ENCODE peak calls at places on chromosomes 2 and 18, in five cellular contexts. I, K, L, S and Q are unnamed samples.

GRCh38 chr18:38033282-38033681 is 467.7 kb upstream of the CELF4 start:
- DNase-seq in I (no peak), K (no peak), L (no peak), S (no peak), Q (no peak)

GRCh38 chr2:181223239-181223638 is 233.9 kb upstream of the ITGA4 start:
- DNase-seq in I (no peak), K (no peak), L (no peak), S (no peak), Q (no peak)

GRCh38 chr2:134668821-134669220 is 50.0 kb downstream of the TMEM163 start:
- DNase-seq in I (no peak), K (no peak), L (no peak), S (no peak), Q (no peak)

GRCh38 chr18:21262979-21263378 is 20.9 kb downstream of the GREB1L start:
- DNase-seq in I (no peak), K (no peak), L (no peak), S (no peak), Q (no peak)

GRCh38 chr18:23178201-23178600 is 42.9 kb downstream of the CABLES1 start:
- DNase-seq in I (no peak), K (no peak), L (no peak), S (no peak), Q (no peak)

GRCh38 chr2:97747285-97747684 is 33.9 kb downstream of the ZAP70 start:
- DNase-seq in I (no peak), K (no peak), L (no peak), S (no peak), Q (no peak)

GRCh38 chr18:62331581-62332436 is 6.7 kb downstream of the TNFRSF11A start:
- DNase-seq in I (no peak), K (no peak), L (no peak), S (no peak), Q (no peak)

GRCh38 chr2:162166174-162166573 is 14.1 kb upstream of the GCG start:
- DNase-seq in I (no peak), K (no peak), L (no peak), S (no peak), Q (no peak)

GRCh38 chr2:69674301-69674640 is 30.7 kb upstream of the AAK1 start:
- DNase-seq in I (no peak), K (no peak), L (no peak), S (no peak), Q (no peak)

GRCh38 chr2:190804182-190804795 is 76.3 kb upstream of the GLS start:
- DNase-seq in I (no peak), K (peak), L (no peak), S (peak), Q (no peak)

GRCh38 chr2:218865999-218866398 is 6.4 kb downstream of the WNT6 start:
- DNase-seq in I (no peak), K (no peak), L (no peak), S (no peak), Q (no peak)

GRCh38 chr2:95575857-95576256 is 15.9 kb upstream of the TRIM43 start:
- DNase-seq in I (no peak), K (no peak), L (no peak), S (no peak), Q (no peak)

DNA sequence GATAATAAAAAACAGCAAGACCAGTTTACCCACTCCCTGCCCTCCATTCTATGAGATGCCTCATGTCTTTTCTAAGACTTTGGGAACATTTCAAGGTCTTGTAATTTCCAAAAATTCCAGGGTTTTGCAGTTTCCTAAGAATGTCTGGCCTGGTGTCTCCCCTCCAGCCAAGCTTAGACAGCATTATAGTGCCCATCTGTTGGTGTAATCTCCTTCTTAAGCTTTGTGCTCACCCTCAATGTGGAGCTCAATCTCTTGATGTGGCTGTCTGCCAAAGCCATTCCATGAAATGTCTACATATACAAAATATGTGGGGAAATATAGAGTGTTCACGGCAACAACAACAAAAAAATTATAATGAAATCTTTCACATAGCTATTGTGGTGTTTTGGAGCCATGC is 558.4 kb downstream of the PIK3C3 start:
- DNase-seq in I (no peak), K (no peak), L (no peak), S (no peak), Q (no peak)
- TF ChIP-seq CTCF in I (no peak), K (no peak), L (no peak), S (no peak), Q (no peak)

GRCh38 chr18:76657428-76657827 is 162.4 kb upstream of the ZNF516 start:
- DNase-seq in I (no peak), K (peak), L (peak), S (no peak), Q (no peak)
- TF ChIP-seq CTCF in I (no peak), K (no peak), L (no peak), S (no peak), Q (no peak)

DNA sequence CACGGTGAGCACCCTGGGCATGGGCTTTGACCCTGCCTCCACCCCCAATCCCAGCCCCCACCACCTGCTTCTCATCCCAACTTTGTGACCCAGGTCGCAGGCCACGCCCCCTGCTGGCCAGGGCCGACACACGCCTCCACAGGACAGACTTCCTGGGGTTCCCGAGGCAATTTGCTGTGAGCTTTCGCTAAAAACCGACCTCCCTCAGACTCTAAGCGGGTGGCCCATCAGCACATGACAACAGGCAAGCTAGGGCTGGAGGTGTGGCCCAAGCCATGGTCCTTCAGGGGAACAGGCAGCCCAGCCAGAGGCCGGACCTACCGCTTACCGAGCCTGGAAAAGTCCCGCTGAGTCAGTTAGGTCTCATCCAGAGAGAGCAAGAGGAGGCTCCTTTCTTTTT is 31.9 kb downstream of the C1QL2 start:
- DNase-seq in I (peak), K (no peak), L (peak), S (peak), Q (no peak)
- TF ChIP-seq CTCF in I (peak), K (peak), L (peak), S (peak), Q (no peak)

DNA sequence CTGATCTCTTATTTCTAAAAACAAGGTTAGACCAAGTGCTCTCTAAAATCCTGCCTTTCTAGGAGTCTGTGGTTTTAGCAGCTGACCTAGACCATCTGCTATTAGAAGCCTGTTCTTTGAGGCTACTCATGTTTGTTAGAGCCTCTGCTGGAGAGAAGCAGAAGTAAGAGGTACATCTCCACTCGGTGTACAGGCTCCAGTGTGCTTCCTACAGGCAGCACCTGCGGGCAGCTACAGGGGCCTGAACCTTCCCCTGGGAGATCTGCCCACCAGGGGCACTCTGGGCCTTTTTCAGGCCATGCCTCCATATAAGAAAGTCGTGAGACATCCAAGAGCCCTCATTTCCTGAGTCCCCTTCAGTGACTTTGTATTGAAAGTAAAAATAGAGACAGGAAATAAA is 31.6 kb downstream of the ONECUT2 start:
- DNase-seq in I (peak), K (peak), L (no peak), S (no peak), Q (no peak)
- TF ChIP-seq CTCF in I (no peak), K (no peak), L (no peak), S (no peak), Q (no peak)

DNA sequence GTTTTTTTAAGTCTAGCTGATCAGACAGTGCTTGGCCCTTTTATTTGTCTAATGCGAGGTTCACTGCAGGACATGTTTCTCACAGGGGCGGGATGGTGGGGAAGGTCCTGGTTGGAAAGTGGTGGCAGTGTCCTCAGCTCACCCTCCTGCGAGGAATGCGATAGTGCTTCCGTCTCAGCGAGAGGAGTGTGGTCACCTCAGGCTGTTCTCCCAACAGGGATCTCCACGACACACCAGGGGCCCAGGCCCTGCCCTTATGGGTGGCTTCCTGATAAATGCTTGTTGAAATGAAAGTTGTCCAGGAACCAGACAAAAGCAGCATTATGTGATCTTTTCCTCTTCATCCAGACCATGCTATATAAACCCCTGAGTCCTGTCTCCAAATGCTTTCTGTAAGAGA is 70.1 kb downstream of the BOLA3 start:
- DNase-seq in I (no peak), K (no peak), L (no peak), S (no peak), Q (no peak)
- TF ChIP-seq CTCF in I (no peak), K (no peak), L (no peak), S (no peak), Q (no peak)

GRCh38 chr2:535222-535621 is 142.0 kb downstream of the TMEM18 start:
- DNase-seq in I (no peak), K (no peak), L (no peak), S (peak), Q (no peak)
- TF ChIP-seq CTCF in I (no peak), K (no peak), L (peak), S (no peak), Q (no peak)

GRCh38 chr2:207071820-207072219 is 93.9 kb downstream of the KLF7 start:
- DNase-seq in I (no peak), K (no peak), L (no peak), S (no peak), Q (no peak)

GRCh38 chr2:207078186-207078798 is 87.5 kb downstream of the KLF7 start:
- DNase-seq in I (no peak), K (no peak), L (no peak), S (no peak), Q (no peak)

GRCh38 chr2:207072579-207072978 is 93.2 kb downstream of the KLF7 start:
- DNase-seq in I (no peak), K (no peak), L (no peak), S (no peak), Q (no peak)

GRCh38 chr2:207075456-207075855 is 90.3 kb downstream of the KLF7 start:
- DNase-seq in I (no peak), K (no peak), L (no peak), S (no peak), Q (no peak)

DNA sequence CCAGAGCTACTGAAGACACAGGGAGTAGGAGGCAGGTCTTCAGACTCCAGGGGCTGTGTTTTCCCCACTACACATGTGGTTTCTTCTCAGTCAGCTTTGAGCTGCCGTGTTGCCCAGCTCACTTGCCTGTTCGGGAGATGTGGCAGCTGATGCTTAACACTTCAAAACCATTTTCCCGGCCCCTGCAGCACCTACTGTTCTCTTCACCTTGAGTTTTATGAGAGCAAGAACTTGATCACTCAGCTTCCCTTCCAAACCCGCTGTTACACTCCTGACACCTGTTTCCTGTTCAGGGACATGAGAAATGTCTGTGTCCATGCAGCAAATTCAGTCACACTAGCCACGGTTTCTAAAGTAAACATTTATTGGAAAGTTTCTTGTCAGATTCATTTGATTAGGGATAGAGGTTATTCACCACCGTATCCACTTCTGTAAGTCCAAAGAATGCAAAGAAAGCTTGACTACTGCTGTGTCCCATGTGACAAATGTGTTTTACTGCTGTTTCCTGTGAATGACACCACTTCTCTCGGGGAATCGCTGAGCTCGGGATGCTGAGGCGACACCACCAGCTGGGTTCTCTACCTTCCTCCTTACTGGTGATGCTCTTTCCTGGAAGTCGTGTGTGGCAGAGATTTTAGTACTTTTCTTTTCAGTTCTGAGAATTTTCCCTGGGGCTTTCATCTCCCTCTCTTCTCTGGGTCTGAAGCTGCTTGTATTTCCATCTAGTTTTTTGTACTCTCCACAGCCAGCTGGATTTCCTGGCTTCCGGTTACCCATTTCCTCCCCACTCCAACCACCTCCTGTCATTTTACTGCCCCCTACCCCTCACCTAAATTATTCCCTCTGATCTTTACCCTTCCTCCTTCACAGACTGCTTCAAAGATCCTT is 91.7 kb downstream of the KLF7 start:
- DNase-seq in I (no peak), K (peak), L (no peak), S (no peak), Q (no peak)
- TF ChIP-seq CTCF in I (no peak), K (no peak), L (no peak), S (no peak), Q (no peak)

GRCh38 chr2:168453404-168453803 is 2.7 kb upstream of the CERS6 start:
- DNase-seq in I (no peak), K (no peak), L (no peak), S (no peak), Q (no peak)
- TF ChIP-seq CTCF in I (no peak), K (no peak), L (no peak), S (no peak), Q (no peak)

DNA sequence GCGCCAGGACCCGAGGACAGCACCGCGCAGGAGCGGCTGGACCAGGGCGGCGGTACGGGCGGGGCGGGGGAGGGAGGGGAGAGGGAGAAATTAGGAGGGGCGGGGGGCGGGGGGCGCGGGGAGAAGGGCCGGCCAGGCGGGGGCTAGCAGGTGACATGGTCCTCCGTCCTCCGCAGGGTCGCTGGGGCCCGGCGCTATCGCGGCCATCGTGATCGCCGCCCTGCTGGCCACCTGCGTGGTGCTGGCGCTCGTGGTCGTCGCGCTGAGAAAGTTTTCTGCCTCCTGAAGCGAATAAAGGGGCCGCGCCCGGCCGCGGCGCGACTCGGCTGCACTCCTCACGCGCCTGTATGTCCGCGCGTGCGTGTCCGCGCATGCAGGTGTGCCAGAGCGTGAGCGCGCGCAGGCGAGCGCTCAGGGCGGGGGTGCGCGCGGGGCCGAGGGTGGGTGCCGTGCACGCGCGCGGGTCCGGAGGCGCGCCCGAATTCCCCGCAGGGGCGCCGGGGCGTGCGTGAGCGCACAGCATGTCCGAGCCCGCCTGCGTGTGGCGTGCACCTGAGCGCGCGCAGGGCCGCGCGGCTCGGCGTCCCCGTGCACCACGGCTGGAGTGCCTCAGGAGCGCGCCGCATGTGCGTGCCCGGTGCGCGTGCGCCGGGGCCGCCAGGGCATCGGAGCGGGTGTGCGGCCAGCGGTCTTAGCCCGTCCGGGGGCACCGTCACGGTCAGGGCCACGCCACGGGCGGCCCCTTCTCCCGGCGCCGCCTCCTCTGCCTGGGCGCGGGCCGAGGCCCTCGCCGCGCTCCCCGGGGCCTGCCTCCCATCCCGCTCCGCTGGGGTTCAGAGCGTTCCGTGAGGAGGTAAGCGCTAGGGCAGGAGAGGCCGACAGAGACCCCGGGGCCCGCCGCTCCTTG is 6.3 kb downstream of the SNORC start:
- DNase-seq in I (peak), K (no peak), L (peak), S (peak), Q (no peak)
- TF ChIP-seq CTCF in I (no peak), K (peak), L (peak), S (peak), Q (no peak)

GRCh38 chr2:26184555-26185303 is 11.8 kb downstream of the GAREM2 start:
- DNase-seq in I (peak), K (peak), L (peak), S (peak), Q (no peak)
- TF ChIP-seq CTCF in I (peak), K (peak), L (no peak), S (peak), Q (no peak)